ENCODE peak calls at places on chromosomes 3 and 15, in six cellular contexts. E, S, D, T, Y and F are unnamed samples.

GRCh38 chr15:63999177-63999576 is 47.1 kb downstream of the DAPK2 start:
- DNase-seq in S (no peak), T (no peak), E (no peak), D (no peak), Y (no peak), F (no peak)

GRCh38 chr15:99430881-99431401 is 134.8 kb upstream of the MEF2A start:
- DNase-seq in D (no peak), T (no peak), S (no peak), Y (peak), E (no peak), F (no peak)

GRCh38 chr15:70113304-70113700 is 15.6 kb upstream of the TLE3 start:
- DNase-seq in T (no peak), D (no peak), S (no peak), Y (peak), E (no peak), F (peak)

GRCh38 chr3:197711973-197712707 is 24.6 kb downstream of the RUBCN start:
- DNase-seq in Y (peak), T (peak), D (peak), S (peak), E (peak), F (peak)

GRCh38 chr15:31268911-31269784 is 57.5 kb upstream of the KLF13 start:
- DNase-seq in D (no peak), Y (peak), S (no peak), E (no peak), T (no peak), F (peak)

GRCh38 chr3:190865828-190866227 is 3.3 kb upstream of the GMNC start:
- DNase-seq in Y (no peak), S (peak), D (peak), T (peak), E (no peak), F (no peak)

GRCh38 chr15:29734917-29735572 is 87.2 kb downstream of the TJP1 start:
- DNase-seq in T (peak), E (no peak), D (peak), S (peak), Y (no peak), F (no peak)

GRCh38 chr3:151552589-151552988 is 91.7 kb upstream of the IGSF10 start:
- DNase-seq in T (no peak), Y (no peak), D (no peak), S (peak), E (no peak), F (no peak)

GRCh38 chr15:67928666-67929065 is 88.8 kb upstream of the RNU6-1 start:
- DNase-seq in Y (no peak), E (no peak), D (no peak), T (no peak), S (no peak), F (no peak)

GRCh38 chr15:53586815-53587214 is 172.6 kb downstream of the WDR72 start:
- DNase-seq in T (no peak), Y (peak), D (peak), E (no peak), S (no peak), F (peak)

GRCh38 chr15:88636654-88637053 is 2.2 kb upstream of the ISG20 start:
- DNase-seq in S (no peak), T (no peak), E (no peak), Y (no peak), D (no peak), F (no peak)

DNA sequence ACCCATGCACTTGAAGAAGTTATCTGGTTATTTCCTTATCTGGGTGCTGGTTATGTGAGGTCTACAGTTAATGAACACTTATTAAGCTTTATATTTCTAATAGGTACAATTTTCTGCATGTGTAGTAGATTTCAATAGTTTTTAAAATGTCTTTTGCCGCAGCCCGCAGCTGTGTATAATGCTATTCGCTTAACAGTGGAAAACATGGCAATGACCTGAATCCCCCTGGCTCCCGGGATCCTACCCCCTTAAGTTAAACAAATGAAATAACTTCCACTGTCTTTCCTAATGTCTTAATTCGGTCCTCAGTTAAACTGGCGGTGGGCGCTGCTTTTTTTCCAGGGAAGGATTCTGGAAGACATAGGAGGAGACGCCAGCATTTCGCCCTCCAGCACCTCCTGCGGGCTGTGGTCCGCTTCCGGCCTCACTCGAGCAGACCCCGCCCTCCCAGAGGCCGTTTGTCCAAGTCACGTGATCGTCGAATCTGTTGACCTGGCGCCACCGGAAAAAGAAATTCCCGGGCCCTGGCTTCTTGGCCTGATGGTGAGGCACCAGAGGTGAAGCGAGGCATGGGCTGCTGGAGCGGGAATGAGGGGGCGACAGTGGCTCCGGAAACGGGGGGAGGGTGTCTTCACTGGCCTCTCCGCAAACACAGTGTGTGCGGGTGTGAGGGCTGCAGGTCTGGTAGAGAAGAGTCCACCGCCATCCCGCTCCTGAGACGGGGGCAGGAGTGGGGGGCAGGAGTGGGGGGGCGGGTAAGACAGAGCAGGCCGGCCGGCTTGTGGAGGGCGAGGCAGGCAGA is 45.6 kb upstream of the CSPG4 start:
- DNase-seq in Y (peak), T (peak), E (peak), S (peak), D (peak), F (peak)
- TF ChIP-seq CTCF in Y (peak), T (peak), E (peak), S (peak), D (no peak), F (no peak)

GRCh38 chr3:7847021-7847420 is 654.6 kb upstream of the LMCD1 start:
- DNase-seq in S (no peak), D (no peak), E (no peak), T (no peak), Y (no peak), F (no peak)
- TF ChIP-seq CTCF in S (no peak), D (no peak), E (no peak), T (no peak), Y (no peak), F (no peak)

GRCh38 chr15:77107531-77108355 is 36.8 kb upstream of the TSPAN3 start:
- DNase-seq in Y (peak), S (peak), D (peak), T (peak), E (peak), F (peak)
- TF ChIP-seq CTCF in Y (peak), S (peak), D (peak), T (peak), E (peak), F (peak)

DNA sequence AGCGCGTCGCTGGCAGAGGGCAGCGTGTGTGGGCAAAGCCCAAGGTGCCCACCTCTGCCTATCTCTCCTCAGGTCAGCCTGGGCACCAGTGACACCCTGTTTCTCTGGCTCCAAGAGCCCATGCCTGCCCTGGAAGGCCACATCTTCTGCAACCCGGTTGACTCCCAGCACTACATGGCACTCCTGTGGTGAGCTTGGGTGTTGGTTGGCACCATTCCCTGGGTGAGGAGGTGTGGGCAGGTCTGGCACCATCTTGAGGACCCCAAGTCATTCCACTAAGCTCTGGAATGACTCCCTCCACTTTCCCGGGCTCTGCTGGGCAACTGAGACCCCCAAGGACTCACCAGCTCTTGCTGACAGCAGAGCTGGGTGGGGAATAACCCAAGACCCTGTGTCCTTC is 28.5 kb downstream of the XYLB start:
- DNase-seq in Y (no peak), E (no peak), S (no peak), T (no peak), D (no peak), F (no peak)
- TF ChIP-seq CTCF in Y (no peak), E (no peak), S (no peak), T (no peak), D (no peak), F (no peak)

DNA sequence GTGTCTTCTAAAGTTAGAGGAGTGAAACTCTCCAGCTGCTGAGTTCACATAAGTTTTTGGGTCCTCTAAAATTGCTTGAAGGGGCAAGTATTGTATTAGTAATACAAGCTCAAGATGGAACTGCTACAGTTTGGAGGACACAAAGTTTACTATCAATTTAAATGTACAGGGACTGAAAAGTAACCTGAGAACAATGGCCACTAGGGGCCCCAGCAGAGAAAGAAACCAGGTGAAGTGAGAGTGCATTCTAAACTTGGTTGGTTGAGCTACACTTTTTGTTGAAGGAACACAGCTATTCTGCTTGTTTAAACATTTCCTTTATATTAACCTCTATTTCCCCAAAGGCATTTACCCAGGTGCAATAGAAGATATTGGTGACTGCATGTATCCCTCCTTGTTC is 755.5 kb downstream of the GBE1 start:
- DNase-seq in T (no peak), Y (no peak), E (no peak), S (no peak), D (peak), F (no peak)
- TF ChIP-seq CTCF in T (no peak), Y (no peak), E (no peak), S (no peak), D (no peak), F (no peak)

GRCh38 chr3:73592154-73592877 is 32.4 kb downstream of the PDZRN3 start:
- DNase-seq in E (no peak), S (no peak), Y (no peak), T (no peak), D (no peak), F (no peak)
- TF ChIP-seq CTCF in E (no peak), S (no peak), Y (no peak), T (no peak), D (no peak), F (no peak)

GRCh38 chr3:119033393-119034255 is 1.0 kb downstream of the IGSF11 start:
- DNase-seq in S (no peak), Y (no peak), E (no peak), D (no peak), T (no peak), F (no peak)

GRCh38 chr3:119035014-119035346 is 334 bp upstream of the IGSF11 start:
- DNase-seq in S (peak), Y (no peak), T (no peak), D (no peak), E (no peak), F (no peak)

DNA sequence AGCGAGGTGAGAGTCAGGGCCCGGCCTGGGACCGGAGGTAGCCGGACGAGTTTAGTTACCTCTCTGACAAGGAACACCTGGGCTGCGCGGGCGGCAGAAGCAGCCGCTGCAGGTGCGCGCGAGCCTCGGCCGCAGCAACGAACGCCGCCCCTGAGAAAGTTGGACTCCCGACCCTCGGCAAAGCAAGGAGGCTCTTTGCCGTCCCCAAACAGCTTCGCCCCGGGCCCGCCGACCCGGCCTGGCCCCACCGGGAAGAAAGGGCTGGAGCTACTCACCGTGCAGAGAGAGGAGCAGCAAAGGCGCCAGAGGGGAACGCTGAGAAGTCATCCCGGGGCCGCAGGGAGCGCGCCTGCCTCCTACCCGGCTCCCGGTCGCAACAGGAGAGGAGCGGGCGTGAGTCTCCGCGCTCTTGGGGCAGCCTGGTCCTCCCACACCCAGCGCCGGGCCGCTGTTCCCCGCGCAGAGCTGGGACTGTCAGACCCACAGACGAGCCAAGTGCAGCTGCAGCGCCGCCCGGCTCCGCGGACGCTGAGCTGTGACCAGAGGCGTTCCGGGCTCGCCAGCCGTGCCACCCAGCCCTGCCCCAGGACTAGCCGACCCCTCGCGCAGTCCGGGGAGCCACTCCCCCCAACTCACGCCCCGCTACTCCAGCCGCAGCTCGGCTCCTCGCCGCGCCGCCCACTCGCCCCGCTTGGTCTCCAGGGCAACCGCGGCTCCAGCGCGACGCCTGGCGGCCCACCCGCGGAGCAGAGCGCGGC is at the start of gene IGSF11:
- DNase-seq in D (peak), Y (peak), T (peak), E (no peak), S (peak), F (peak)
- TF ChIP-seq CTCF in D (peak), Y (no peak), T (peak), E (peak), S (no peak), F (peak)

GRCh38 chr3:193827831-193828230 is 234.8 kb downstream of the OPA1 start:
- DNase-seq in E (no peak), S (no peak), D (no peak), Y (no peak), T (no peak), F (no peak)

GRCh38 chr3:193825617-193826016 is 232.6 kb downstream of the OPA1 start:
- DNase-seq in Y (no peak), T (no peak), D (no peak), S (no peak), E (no peak), F (no peak)

GRCh38 chr3:193824365-193824764 is 231.4 kb downstream of the OPA1 start:
- DNase-seq in D (no peak), T (no peak), S (no peak), Y (no peak), E (no peak), F (no peak)

GRCh38 chr3:193827039-193827669 is 234.1 kb downstream of the OPA1 start:
- DNase-seq in T (no peak), E (no peak), D (no peak), Y (no peak), S (no peak), F (no peak)

GRCh38 chr3:193826126-193826795 is 233.3 kb downstream of the OPA1 start:
- DNase-seq in E (peak), T (no peak), D (no peak), S (peak), Y (peak), F (no peak)
- TF ChIP-seq CTCF in E (peak), T (no peak), D (no peak), S (no peak), Y (no peak), F (no peak)

DNA sequence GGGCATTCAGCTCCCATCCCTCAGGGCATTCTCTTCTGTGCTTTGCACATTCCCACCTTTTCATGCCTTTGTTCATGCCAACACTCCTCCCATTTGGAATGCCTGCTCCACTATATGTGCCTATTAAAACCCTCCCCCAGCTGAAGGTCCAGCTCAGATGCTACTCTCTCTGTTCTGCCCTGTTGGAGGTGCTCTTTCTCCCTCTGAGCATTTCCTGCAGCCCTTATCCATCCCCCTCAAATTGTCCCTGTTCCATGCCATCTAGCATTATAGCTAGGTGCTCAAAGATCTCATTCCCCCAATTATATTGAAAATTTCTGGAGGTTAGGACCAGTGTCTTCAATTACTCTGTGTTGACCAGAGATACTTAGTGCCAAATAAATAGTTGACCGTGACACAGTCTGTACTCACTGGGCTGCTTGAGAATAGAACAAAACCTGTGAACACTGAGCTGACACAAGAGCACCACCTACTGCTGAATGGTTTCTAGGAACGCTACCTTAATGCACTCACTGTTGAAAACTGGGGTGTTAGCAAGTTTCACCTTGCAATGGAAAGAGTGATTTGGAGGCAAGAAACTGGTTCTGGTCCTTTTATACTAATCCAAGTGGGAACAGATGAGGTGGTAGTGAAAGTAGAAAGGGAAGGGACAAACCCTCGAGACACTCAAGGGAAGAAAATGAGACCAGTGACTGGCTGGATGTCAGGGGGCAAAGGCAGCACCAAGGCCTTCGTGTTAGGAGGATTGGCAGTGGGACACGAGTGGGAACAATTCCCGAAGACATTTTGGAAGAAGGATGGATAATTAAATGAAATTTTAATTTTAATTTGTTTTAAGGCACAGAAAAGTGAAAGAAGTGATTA is 289.8 kb upstream of the ROPN1 start:
- DNase-seq in T (peak), E (no peak), Y (peak), S (peak), D (peak), F (no peak)
- TF ChIP-seq CTCF in T (peak), E (peak), Y (peak), S (peak), D (peak), F (peak)